ENCODE peak calls at places on chromosomes 6 and 20, in five cellular contexts. G is CD8-positive, alpha-beta T cell; X is colonic mucosa; F is body of pancreas; W is transverse colon. H is an unnamed sample.
A peak's percentile ranks its signal among the peaks of the same experiment; 100 is the strongest.

GRCh38 chr6:10412948-10413849 is 1.7 kb downstream of the TFAP2A start:
- DNase-seq in G (no peak), W (peak; percentile 36), F (peak; percentile 61), X (no peak), H (no peak)

GRCh38 chr20:32960849-32961731 is 43.1 kb downstream of the SUN5 start:
- DNase-seq in W (no peak), G (no peak), X (no peak), F (no peak), H (no peak)

GRCh38 chr20:39588148-39588757 is 626.1 kb downstream of the DHX35 start:
- DNase-seq in X (no peak), G (no peak), F (no peak), W (no peak), H (no peak)

GRCh38 chr6:82843291-82843885 is 222.3 kb downstream of the UBE3D start:
- DNase-seq in F (no peak), W (no peak), X (no peak), G (no peak), H (no peak)

GRCh38 chr20:23050847-23051627 is 1.6 kb upstream of the THBD start:
- DNase-seq in G (no peak), X (peak; percentile 58), F (peak; percentile 64), W (peak; percentile 54), H (peak; percentile 51)

GRCh38 chr20:17816804-17817590 is 117.2 kb downstream of the BANF2 start:
- DNase-seq in X (no peak), W (no peak), G (no peak), F (no peak), H (no peak)

GRCh38 chr6:143734641-143735063 is 56.9 kb downstream of the PHACTR2 start:
- DNase-seq in G (no peak), F (no peak), X (no peak), W (no peak), H (no peak)

GRCh38 chr6:6243846-6244245 is 76.6 kb downstream of the F13A1 start:
- DNase-seq in W (peak; percentile 60), G (no peak), F (no peak), X (peak; percentile 56), H (no peak)

GRCh38 chr6:32190054-32190945 is at the start of gene PBX2:
- DNase-seq in W (peak; percentile 94), X (peak; percentile 95), F (peak; percentile 94), G (peak; percentile 76), H (peak; percentile 81)

GRCh38 chr6:12051861-12052368 is 39.8 kb downstream of the HIVEP1 start:
- DNase-seq in W (peak; percentile 40), X (no peak), F (peak; percentile 27), G (peak; percentile 26), H (peak; percentile 69)

GRCh38 chr20:4104842-4105241 is 89.5 kb upstream of the RNF24 start:
- DNase-seq in W (no peak), G (no peak), X (no peak), F (no peak), H (no peak)

GRCh38 chr6:106181664-106182418 is 95.7 kb downstream of the PRDM1 start:
- DNase-seq in F (no peak), X (no peak), G (no peak), W (no peak), H (no peak)

GRCh38 chr6:115219645-115220044 is 841.0 kb downstream of the FRK start:
- DNase-seq in X (no peak), W (no peak), G (no peak), F (no peak), H (no peak)

GRCh38 chr6:71134929-71135642 is 153.5 kb upstream of the OGFRL1 start:
- DNase-seq in X (no peak), F (no peak), W (no peak), G (no peak), H (no peak)

GRCh38 chr6:121436172-121436965 is 923 bp downstream of the GJA1 start:
- DNase-seq in X (no peak), G (no peak), F (no peak), W (no peak), H (no peak)

GRCh38 chr6:140394141-140394540 is 1019.7 kb upstream of the CITED2 start:
- DNase-seq in X (no peak), G (no peak), F (no peak), W (no peak), H (no peak)

DNA sequence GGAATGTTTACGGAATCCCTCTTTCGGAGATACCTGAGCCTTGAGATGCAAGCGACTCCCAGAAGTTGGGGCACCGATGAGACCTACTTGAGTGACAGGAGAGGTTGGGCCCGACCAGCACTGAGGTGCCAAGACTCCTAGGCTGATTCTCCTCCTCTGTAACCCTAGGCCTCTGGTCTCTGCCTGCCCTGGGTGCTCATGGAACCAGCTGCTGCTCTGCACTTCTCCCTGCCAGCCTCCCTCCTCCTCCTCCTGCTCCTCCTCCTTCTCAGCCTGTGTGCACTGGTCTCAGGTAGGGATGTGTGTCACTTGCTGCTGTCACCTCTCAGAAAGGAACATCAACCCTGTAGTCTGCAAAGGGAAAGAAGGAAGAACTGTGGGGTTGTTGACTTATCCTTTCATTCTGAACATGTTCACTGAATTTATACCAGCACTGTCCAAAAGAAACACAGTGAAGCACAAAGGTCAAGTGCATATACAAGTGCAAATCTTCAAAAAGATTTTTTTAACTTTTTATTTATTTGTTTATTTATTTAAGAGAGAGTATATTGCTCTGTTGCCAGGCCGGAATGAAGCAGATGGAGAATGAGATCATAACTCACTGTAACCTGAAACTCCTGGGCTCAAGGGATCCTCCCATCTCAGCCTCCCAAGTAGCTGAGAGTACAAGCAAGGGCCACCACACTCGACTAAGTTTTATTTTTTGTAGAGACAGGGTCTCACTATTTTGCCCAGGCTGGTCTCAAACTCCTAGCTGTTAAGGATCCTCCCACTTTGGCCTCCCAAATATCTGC is 913 bp downstream of the BTN2A2 start:
- DNase-seq in W (peak; percentile 50), X (peak; percentile 61), F (no peak), G (no peak), H (no peak)
- H3K27ac ChIP-seq in W (peak overlapping the region; percentile 79), X (peak overlapping the region; percentile 30), F (peak overlapping the region; percentile 68), G (peak overlapping the region; percentile 73), H (peak overlapping the region; percentile 96)

DNA sequence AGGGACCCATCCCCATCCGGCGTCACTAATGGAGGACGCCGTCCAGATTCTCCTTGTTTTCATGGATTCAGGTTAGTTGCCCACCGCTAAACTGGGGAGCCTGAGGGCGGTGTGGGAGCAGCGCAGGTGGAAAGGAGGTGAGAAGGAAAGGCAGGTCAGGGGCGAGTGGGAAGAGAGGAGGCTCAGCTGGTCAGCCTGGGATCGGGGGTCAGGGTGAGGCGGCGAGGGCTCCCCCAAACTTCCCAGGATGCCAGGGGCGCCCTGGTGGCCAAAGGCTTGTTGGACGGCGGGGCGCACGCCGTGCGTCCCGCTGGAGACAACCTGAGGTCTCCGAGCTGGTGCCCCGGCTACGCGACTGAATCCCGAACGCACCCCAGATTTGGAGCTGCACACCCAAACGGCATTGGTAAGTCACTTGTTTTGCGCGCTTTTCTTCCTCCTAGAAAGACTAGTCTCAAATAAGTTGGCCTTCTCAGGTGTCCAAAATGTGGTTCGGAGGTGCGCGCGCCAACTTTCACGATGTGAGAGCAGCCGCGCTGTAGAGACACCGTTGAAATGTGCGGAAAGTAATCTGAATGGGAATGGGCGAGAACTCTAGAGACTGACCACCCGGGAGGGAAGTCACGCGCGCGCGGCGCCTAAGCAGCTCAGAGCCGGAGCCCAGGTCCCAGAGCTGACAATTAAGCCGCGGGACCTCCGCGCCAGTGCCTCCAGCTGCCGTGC is 9.7 kb downstream of the GNAS-AS1 start:
- DNase-seq in F (no peak), G (no peak), X (no peak), W (no peak), H (no peak)
- H3K4me3 ChIP-seq in F (no peak overlapping the region), G (no peak overlapping the region), X (no peak overlapping the region), W (no peak overlapping the region), H (no peak overlapping the region)

GRCh38 chr20:50456452-50457324 is 53.5 kb upstream of the PTPN1 start:
- DNase-seq in F (no peak), X (no peak), G (no peak), W (no peak), H (no peak)
- H3K27ac ChIP-seq in F (no peak overlapping the region), X (no peak overlapping the region), G (no peak overlapping the region), W (peak overlapping the region; percentile 38), H (no peak overlapping the region)

DNA sequence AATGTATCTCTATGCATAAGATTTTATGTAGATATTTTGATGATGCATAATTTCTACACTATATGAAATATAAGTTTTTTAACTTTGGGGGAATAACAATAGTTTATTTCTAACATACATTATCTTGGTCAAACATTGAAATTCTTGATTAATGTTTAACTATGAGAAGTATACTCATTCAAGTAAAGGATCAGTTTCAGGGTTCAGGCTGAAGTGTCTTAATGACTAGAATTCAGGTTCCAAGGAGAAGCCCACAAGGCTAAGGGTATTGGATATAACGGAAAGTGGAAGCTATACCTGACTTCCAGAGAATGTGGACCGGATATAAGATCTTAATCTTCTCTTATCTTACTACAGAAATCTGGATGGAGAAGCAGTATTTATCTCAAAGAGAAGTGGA is at the start of gene TINAG:
- DNase-seq in F (no peak), W (no peak), X (no peak), G (no peak), H (no peak)
- H3K4me3 ChIP-seq in F (no peak within 1 kb of the TSS), W (peak within 1 kb of the TSS; percentile 36), X (peak within 1 kb of the TSS; percentile 33), G (no peak within 1 kb of the TSS), H (no peak within 1 kb of the TSS)